ENCODE peak calls at places on chromosomes 11 and 22, in five cellular contexts. C is EL; Z is posterior cingulate gyrus; D is HFF-Myc; H is stimulated activated CD4-positive, alpha-beta T cell treated with anti-CD3 and anti-CD28 coated beads, Interleukin-2, amount 100 ng/mL, for 48 hours. W is an unnamed sample.
A peak's percentile ranks its signal among the peaks of the same experiment; 100 is the strongest.

GRCh38 chr11:112320668-112321067 is 60.0 kb upstream of the PLET1 start:
- DNase-seq in Z (no peak), H (no peak), C (peak; percentile 87), D (peak; percentile 40), W (peak; percentile 56)

GRCh38 chr11:28756977-28757376 is 648.8 kb downstream of the METTL15 start:
- DNase-seq in C (peak; percentile 98), D (no peak), H (no peak), Z (no peak), W (no peak)

GRCh38 chr22:24156146-24156914 is 25.0 kb upstream of the SUSD2 start:
- DNase-seq in C (peak; percentile 62), Z (peak; percentile 30), D (no peak), H (peak; percentile 57), W (peak; percentile 68)

GRCh38 chr22:29587938-29588699 is 7.2 kb upstream of the NIPSNAP1 start:
- DNase-seq in Z (no peak), C (peak; percentile 94), H (no peak), D (peak; percentile 47), W (no peak)

GRCh38 chr22:30555282-30556210 is 9.0 kb upstream of the SEC14L6 start:
- DNase-seq in C (no peak), Z (no peak), D (no peak), H (no peak), W (no peak)

GRCh38 chr22:27218521-27218920 is 561.1 kb downstream of the MIAT start:
- DNase-seq in Z (no peak), H (no peak), C (no peak), D (no peak), W (no peak)

GRCh38 chr22:37288521-37288920 is 6.2 kb downstream of the CYTH4 start:
- DNase-seq in Z (no peak), H (no peak), D (no peak), C (no peak), W (no peak)

GRCh38 chr11:47254381-47254780 is 3.4 kb upstream of the NR1H3 start:
- DNase-seq in H (no peak), D (no peak), Z (no peak), C (no peak), W (no peak)

GRCh38 chr22:27151407-27151806 is 494.0 kb downstream of the MIAT start:
- DNase-seq in C (no peak), H (no peak), D (no peak), Z (no peak), W (peak; percentile 8)

GRCh38 chr11:115244758-115245157 is 259.5 kb downstream of the CADM1 start:
- DNase-seq in Z (no peak), D (no peak), H (no peak), C (no peak), W (no peak)

GRCh38 chr11:67299471-67300191 is 3.7 kb upstream of the SSH3 start:
- DNase-seq in D (no peak), C (no peak), Z (no peak), H (no peak), W (no peak)

GRCh38 chr11:79444923-79445322 is 4.1 kb upstream of the TENM4 start:
- DNase-seq in H (no peak), D (no peak), C (no peak), Z (no peak), W (no peak)

GRCh38 chr11:19878520-19878919 is 165.9 kb downstream of the NAV2 start:
- DNase-seq in D (no peak), Z (no peak), C (no peak), H (no peak), W (no peak)

GRCh38 chr11:64742940-64743590 is 877 bp downstream of the RASGRP2 start:
- DNase-seq in Z (peak; percentile 36), H (peak; percentile 84), D (no peak), C (peak; percentile 52), W (peak; percentile 77)

GRCh38 chr11:71530602-71531001 is 3.5 kb downstream of the KRTAP5-7 start:
- DNase-seq in Z (no peak), H (no peak), D (no peak), C (no peak), W (peak; percentile 5)

GRCh38 chr11:46066335-46066734 is 54.9 kb downstream of the PHF21A start:
- DNase-seq in C (no peak), H (no peak), D (no peak), Z (no peak), W (no peak)

GRCh38 chr11:94801866-94802460 is 33.8 kb downstream of the AMOTL1 start:
- DNase-seq in C (no peak), H (no peak), D (no peak), Z (no peak), W (no peak)

GRCh38 chr11:31417357-31417756 is 47.7 kb downstream of the DNAJC24 start:
- DNase-seq in D (no peak), H (no peak), Z (no peak), C (no peak), W (no peak)

GRCh38 chr11:121376135-121376534 is 76.0 kb upstream of the SORL1 start:
- DNase-seq in Z (no peak), C (no peak), H (no peak), D (no peak), W (no peak)

GRCh38 chr22:23187871-23188700 is 7.8 kb downstream of the BCR start:
- DNase-seq in D (no peak), H (no peak), C (no peak), Z (no peak), W (no peak)

GRCh38 chr22:40383905-40384304 is 13.5 kb downstream of the SGSM3 start:
- DNase-seq in C (peak; percentile 70), Z (no peak), H (no peak), D (no peak), W (no peak)

GRCh38 chr11:111320728-111321568 is 22.6 kb downstream of the POU2AF3 start:
- DNase-seq in C (no peak), Z (no peak), D (no peak), H (no peak), W (no peak)

GRCh38 chr11:118979434-118979833 is 7.9 kb downstream of the FOXR1 start:
- DNase-seq in C (no peak), Z (no peak), H (no peak), D (no peak), W (peak; percentile 64)

GRCh38 chr11:130070829-130071205 is 1.1 kb downstream of the APLP2 start:
- DNase-seq in C (peak; percentile 39), Z (peak; percentile 5), D (no peak), H (no peak), W (no peak)

GRCh38 chr11:98036810-98037209 is 983.9 kb upstream of the CNTN5 start:
- DNase-seq in C (no peak), D (no peak), H (no peak), Z (no peak), W (no peak)

GRCh38 chr11:27367881-27368280 is 4.9 kb upstream of the CCDC34 start:
- DNase-seq in H (no peak), C (no peak), D (no peak), Z (no peak), W (no peak)

GRCh38 chr11:116991491-116991890 is 106.7 kb downstream of the SIK3 start:
- DNase-seq in D (no peak), H (no peak), C (no peak), Z (no peak), W (no peak)

GRCh38 chr11:83044958-83045712 is 26.6 kb downstream of the RAB30 start:
- DNase-seq in D (peak; percentile 55), C (peak; percentile 90), Z (no peak), H (no peak), W (no peak)

GRCh38 chr11:16811136-16812020 is 72.9 kb downstream of the C11orf58 start:
- DNase-seq in C (no peak), H (no peak), Z (no peak), D (no peak), W (no peak)

GRCh38 chr11:43557553-43558031 is 122.9 kb upstream of the HSD17B12 start:
- DNase-seq in Z (no peak), D (no peak), H (no peak), C (no peak), W (no peak)

GRCh38 chr11:13343931-13344717 is 66.5 kb downstream of the BMAL1 start:
- DNase-seq in H (peak; percentile 72), D (peak; percentile 61), Z (peak; percentile 75), C (peak; percentile 75), W (peak; percentile 68)

GRCh38 chr11:13259374-13259773 is 18.2 kb upstream of the BMAL1 start:
- DNase-seq in H (no peak), Z (no peak), D (no peak), C (no peak), W (no peak)

GRCh38 chr22:41998361-41999261 is at the start of gene WBP2NL:
- DNase-seq in C (peak; percentile 76), Z (peak; percentile 83), H (peak; percentile 83), D (no peak), W (peak; percentile 91)

GRCh38 chr11:64067257-64067993 is 31.7 kb downstream of the FLRT1 start:
- DNase-seq in C (no peak), H (no peak), D (no peak), Z (no peak), W (no peak)

GRCh38 chr11:66289548-66290331 is 797 bp upstream of the YIF1A start:
- DNase-seq in Z (no peak), H (peak; percentile 79), C (no peak), D (no peak), W (peak; percentile 89)

GRCh38 chr11:3833461-3833860 is 7.3 kb downstream of the RHOG start:
- DNase-seq in D (no peak), C (no peak), H (no peak), Z (no peak), W (no peak)

GRCh38 chr22:44426981-44427380 is 71.1 kb downstream of the RTL6 start:
- DNase-seq in H (no peak), Z (no peak), C (no peak), D (no peak), W (no peak)

GRCh38 chr22:27242917-27243589 is 558.5 kb downstream of the MN1 start:
- DNase-seq in H (no peak), Z (no peak), C (no peak), D (no peak), W (no peak)

GRCh38 chr11:17780668-17781067 is 46.1 kb downstream of the KCNC1 start:
- DNase-seq in D (no peak), Z (no peak), H (no peak), C (no peak), W (no peak)

W was measured in RPMI8226.